ENCODE peak calls at places on chromosomes 4 and X, in ten cellular contexts. One of them, this sample, is unnamed.

GRCh38 chr4:86011117-86011516 is 348.7 kb downstream of the MAPK10 start:
- DNase-seq in Peyer's patch: no peak
- DNase-seq in kidney tubule cell: peak; percentile 52
- DNase-seq in choroid plexus epithelial cell: peak; percentile 96
- DNase-seq in activated CD8-positive, alpha-beta memory T cell treated with anti-CD3 and anti-CD28 coated beads for 1 hour: no peak
- DNase-seq in iris pigment epithelial cell: peak; percentile 96
- DNase-seq in HTR-8/SVneo: no peak
- DNase-seq in HEK293T: no peak
- DNase-seq in progenitor cell of endocrine pancreas: no peak
- DNase-seq in midbrain: no peak
- DNase-seq in this sample: no peak

GRCh38 chr4:72899214-72899613 is 170.3 kb downstream of the COX18 start:
- DNase-seq in progenitor cell of endocrine pancreas: no peak
- DNase-seq in HEK293T: no peak
- DNase-seq in choroid plexus epithelial cell: peak; percentile 17
- DNase-seq in Peyer's patch: no peak
- DNase-seq in iris pigment epithelial cell: no peak
- DNase-seq in kidney tubule cell: no peak
- DNase-seq in activated CD8-positive, alpha-beta memory T cell treated with anti-CD3 and anti-CD28 coated beads for 1 hour: no peak
- DNase-seq in HTR-8/SVneo: no peak
- DNase-seq in midbrain: no peak
- DNase-seq in this sample: no peak

GRCh38 chr4:101169044-101170014 is 178.0 kb downstream of the PPP3CA start:
- DNase-seq in activated CD8-positive, alpha-beta memory T cell treated with anti-CD3 and anti-CD28 coated beads for 1 hour: peak; percentile 9
- DNase-seq in HEK293T: peak; percentile 65
- DNase-seq in HTR-8/SVneo: no peak
- DNase-seq in choroid plexus epithelial cell: peak; percentile 87
- DNase-seq in Peyer's patch: peak; percentile 65
- DNase-seq in progenitor cell of endocrine pancreas: peak; percentile 27
- DNase-seq in midbrain: peak; percentile 72
- DNase-seq in iris pigment epithelial cell: peak; percentile 78
- DNase-seq in kidney tubule cell: peak; percentile 83
- DNase-seq in this sample: no peak

GRCh38 chr4:119300072-119300387 is 21.9 kb downstream of the FABP2 start:
- DNase-seq in progenitor cell of endocrine pancreas: no peak
- DNase-seq in choroid plexus epithelial cell: peak; percentile 71
- DNase-seq in HEK293T: peak; percentile 21
- DNase-seq in activated CD8-positive, alpha-beta memory T cell treated with anti-CD3 and anti-CD28 coated beads for 1 hour: no peak
- DNase-seq in midbrain: no peak
- DNase-seq in Peyer's patch: peak; percentile 42
- DNase-seq in kidney tubule cell: no peak
- DNase-seq in iris pigment epithelial cell: peak; percentile 54
- DNase-seq in HTR-8/SVneo: no peak
- DNase-seq in this sample: no peak

GRCh38 chr4:24363751-24364150 is 220.6 kb downstream of the DHX15 start:
- DNase-seq in midbrain: no peak
- DNase-seq in Peyer's patch: no peak
- DNase-seq in choroid plexus epithelial cell: no peak
- DNase-seq in activated CD8-positive, alpha-beta memory T cell treated with anti-CD3 and anti-CD28 coated beads for 1 hour: no peak
- DNase-seq in kidney tubule cell: no peak
- DNase-seq in progenitor cell of endocrine pancreas: no peak
- DNase-seq in HTR-8/SVneo: no peak
- DNase-seq in iris pigment epithelial cell: no peak
- DNase-seq in HEK293T: no peak
- DNase-seq in this sample: no peak

GRCh38 chrX:115906881-115907280 is 263.7 kb upstream of the AGTR2 start:
- DNase-seq in midbrain: no peak
- DNase-seq in iris pigment epithelial cell: no peak
- DNase-seq in activated CD8-positive, alpha-beta memory T cell treated with anti-CD3 and anti-CD28 coated beads for 1 hour: no peak
- DNase-seq in Peyer's patch: no peak
- DNase-seq in progenitor cell of endocrine pancreas: no peak
- DNase-seq in HTR-8/SVneo: no peak
- DNase-seq in kidney tubule cell: no peak
- DNase-seq in HEK293T: peak; percentile 5
- DNase-seq in choroid plexus epithelial cell: no peak
- DNase-seq in this sample: no peak

GRCh38 chrX:9785944-9786741 is at the start of gene SHROOM2:
- DNase-seq in progenitor cell of endocrine pancreas: peak; percentile 34
- DNase-seq in Peyer's patch: no peak
- DNase-seq in HTR-8/SVneo: no peak
- DNase-seq in kidney tubule cell: peak; percentile 29
- DNase-seq in iris pigment epithelial cell: no peak
- DNase-seq in midbrain: peak; percentile 2
- DNase-seq in choroid plexus epithelial cell: no peak
- DNase-seq in HEK293T: peak; percentile 33
- DNase-seq in activated CD8-positive, alpha-beta memory T cell treated with anti-CD3 and anti-CD28 coated beads for 1 hour: no peak
- DNase-seq in this sample: no peak

GRCh38 chr4:153448003-153448731 is 18.0 kb upstream of the TMEM131L start:
- DNase-seq in kidney tubule cell: no peak
- DNase-seq in activated CD8-positive, alpha-beta memory T cell treated with anti-CD3 and anti-CD28 coated beads for 1 hour: no peak
- DNase-seq in HTR-8/SVneo: no peak
- DNase-seq in iris pigment epithelial cell: peak; percentile 80
- DNase-seq in HEK293T: peak; percentile 31
- DNase-seq in Peyer's patch: no peak
- DNase-seq in progenitor cell of endocrine pancreas: no peak
- DNase-seq in choroid plexus epithelial cell: peak; percentile 82
- DNase-seq in midbrain: no peak
- DNase-seq in this sample: no peak

GRCh38 chr4:103303011-103303410 is 104.9 kb upstream of the CENPE start:
- DNase-seq in kidney tubule cell: peak; percentile 12
- DNase-seq in HTR-8/SVneo: no peak
- DNase-seq in choroid plexus epithelial cell: no peak
- DNase-seq in activated CD8-positive, alpha-beta memory T cell treated with anti-CD3 and anti-CD28 coated beads for 1 hour: no peak
- DNase-seq in progenitor cell of endocrine pancreas: no peak
- DNase-seq in HEK293T: no peak
- DNase-seq in iris pigment epithelial cell: no peak
- DNase-seq in midbrain: no peak
- DNase-seq in Peyer's patch: no peak
- DNase-seq in this sample: no peak

GRCh38 chr4:187770345-187770744 is 225.2 kb upstream of the ZFP42 start:
- DNase-seq in HTR-8/SVneo: no peak
- DNase-seq in HEK293T: no peak
- DNase-seq in Peyer's patch: no peak
- DNase-seq in progenitor cell of endocrine pancreas: no peak
- DNase-seq in midbrain: no peak
- DNase-seq in iris pigment epithelial cell: no peak
- DNase-seq in activated CD8-positive, alpha-beta memory T cell treated with anti-CD3 and anti-CD28 coated beads for 1 hour: no peak
- DNase-seq in choroid plexus epithelial cell: no peak
- DNase-seq in kidney tubule cell: no peak
- DNase-seq in this sample: no peak

GRCh38 chrX:40064055-40064597 is 33.6 kb downstream of the BCOR start:
- DNase-seq in midbrain: no peak
- DNase-seq in iris pigment epithelial cell: no peak
- DNase-seq in progenitor cell of endocrine pancreas: no peak
- DNase-seq in kidney tubule cell: no peak
- DNase-seq in HEK293T: no peak
- DNase-seq in choroid plexus epithelial cell: no peak
- DNase-seq in Peyer's patch: no peak
- DNase-seq in HTR-8/SVneo: no peak
- DNase-seq in activated CD8-positive, alpha-beta memory T cell treated with anti-CD3 and anti-CD28 coated beads for 1 hour: no peak
- DNase-seq in this sample: no peak

GRCh38 chr4:154441982-154442381 is 49.6 kb downstream of the DCHS2 start:
- DNase-seq in Peyer's patch: no peak
- DNase-seq in progenitor cell of endocrine pancreas: no peak
- DNase-seq in HTR-8/SVneo: no peak
- DNase-seq in iris pigment epithelial cell: no peak
- DNase-seq in kidney tubule cell: no peak
- DNase-seq in HEK293T: no peak
- DNase-seq in midbrain: no peak
- DNase-seq in activated CD8-positive, alpha-beta memory T cell treated with anti-CD3 and anti-CD28 coated beads for 1 hour: no peak
- DNase-seq in choroid plexus epithelial cell: no peak
- DNase-seq in this sample: no peak

GRCh38 chrX:144801786-144802185 is 445.5 kb upstream of the SPANXN1 start:
- DNase-seq in kidney tubule cell: no peak
- DNase-seq in progenitor cell of endocrine pancreas: no peak
- DNase-seq in activated CD8-positive, alpha-beta memory T cell treated with anti-CD3 and anti-CD28 coated beads for 1 hour: no peak
- DNase-seq in HTR-8/SVneo: peak; percentile 2
- DNase-seq in choroid plexus epithelial cell: no peak
- DNase-seq in iris pigment epithelial cell: peak; percentile 39
- DNase-seq in midbrain: no peak
- DNase-seq in HEK293T: no peak
- DNase-seq in Peyer's patch: no peak
- DNase-seq in this sample: no peak

GRCh38 chr4:23929248-23929647 is 39.4 kb upstream of the PPARGC1A start:
- DNase-seq in choroid plexus epithelial cell: no peak
- DNase-seq in HEK293T: no peak
- DNase-seq in Peyer's patch: no peak
- DNase-seq in activated CD8-positive, alpha-beta memory T cell treated with anti-CD3 and anti-CD28 coated beads for 1 hour: no peak
- DNase-seq in iris pigment epithelial cell: no peak
- DNase-seq in kidney tubule cell: no peak
- DNase-seq in HTR-8/SVneo: no peak
- DNase-seq in progenitor cell of endocrine pancreas: no peak
- DNase-seq in midbrain: no peak
- DNase-seq in this sample: no peak

GRCh38 chr4:35087216-35087615 is 1157.1 kb downstream of the ARAP2 start:
- DNase-seq in Peyer's patch: no peak
- DNase-seq in midbrain: no peak
- DNase-seq in activated CD8-positive, alpha-beta memory T cell treated with anti-CD3 and anti-CD28 coated beads for 1 hour: no peak
- DNase-seq in HEK293T: no peak
- DNase-seq in iris pigment epithelial cell: no peak
- DNase-seq in choroid plexus epithelial cell: no peak
- DNase-seq in progenitor cell of endocrine pancreas: no peak
- DNase-seq in kidney tubule cell: no peak
- DNase-seq in HTR-8/SVneo: no peak
- DNase-seq in this sample: no peak

GRCh38 chrX:95885074-95885473 is 799.6 kb upstream of the DIAPH2 start:
- DNase-seq in kidney tubule cell: peak; percentile 1
- DNase-seq in Peyer's patch: no peak
- DNase-seq in choroid plexus epithelial cell: peak; percentile 55
- DNase-seq in HEK293T: no peak
- DNase-seq in activated CD8-positive, alpha-beta memory T cell treated with anti-CD3 and anti-CD28 coated beads for 1 hour: no peak
- DNase-seq in iris pigment epithelial cell: peak; percentile 4
- DNase-seq in HTR-8/SVneo: no peak
- DNase-seq in progenitor cell of endocrine pancreas: no peak
- DNase-seq in midbrain: no peak
- DNase-seq in this sample: no peak

GRCh38 chr4:801436-802124 is 24.3 kb downstream of the CPLX1 start:
- DNase-seq in HTR-8/SVneo: no peak
- DNase-seq in choroid plexus epithelial cell: no peak
- DNase-seq in midbrain: no peak
- DNase-seq in iris pigment epithelial cell: no peak
- DNase-seq in activated CD8-positive, alpha-beta memory T cell treated with anti-CD3 and anti-CD28 coated beads for 1 hour: no peak
- DNase-seq in kidney tubule cell: no peak
- DNase-seq in progenitor cell of endocrine pancreas: no peak
- DNase-seq in Peyer's patch: no peak
- DNase-seq in HEK293T: no peak
- DNase-seq in this sample: no peak

GRCh38 chrX:307261-308111 is 11.1 kb downstream of the GTPBP6 start:
- DNase-seq in HTR-8/SVneo: no peak
- DNase-seq in choroid plexus epithelial cell: no peak
- DNase-seq in HEK293T: no peak
- DNase-seq in activated CD8-positive, alpha-beta memory T cell treated with anti-CD3 and anti-CD28 coated beads for 1 hour: no peak
- DNase-seq in iris pigment epithelial cell: no peak
- DNase-seq in midbrain: no peak
- DNase-seq in kidney tubule cell: no peak
- DNase-seq in Peyer's patch: no peak
- DNase-seq in progenitor cell of endocrine pancreas: no peak
- DNase-seq in this sample: no peak

GRCh38 chr4:54661686-54662085 is 3.9 kb downstream of the KIT start:
- DNase-seq in HEK293T: no peak
- DNase-seq in HTR-8/SVneo: peak; percentile 63
- DNase-seq in activated CD8-positive, alpha-beta memory T cell treated with anti-CD3 and anti-CD28 coated beads for 1 hour: no peak
- DNase-seq in kidney tubule cell: peak; percentile 35
- DNase-seq in choroid plexus epithelial cell: peak; percentile 85
- DNase-seq in Peyer's patch: no peak
- DNase-seq in iris pigment epithelial cell: peak; percentile 91
- DNase-seq in midbrain: no peak
- DNase-seq in progenitor cell of endocrine pancreas: no peak
- DNase-seq in this sample: no peak

GRCh38 chr4:1711055-1711905 is 839 bp downstream of the SLBP start:
- DNase-seq in kidney tubule cell: peak; percentile 56
- DNase-seq in iris pigment epithelial cell: peak; percentile 76
- DNase-seq in progenitor cell of endocrine pancreas: no peak
- DNase-seq in Peyer's patch: peak; percentile 59
- DNase-seq in choroid plexus epithelial cell: peak; percentile 76
- DNase-seq in activated CD8-positive, alpha-beta memory T cell treated with anti-CD3 and anti-CD28 coated beads for 1 hour: no peak
- DNase-seq in midbrain: peak; percentile 40
- DNase-seq in HEK293T: peak; percentile 26
- DNase-seq in HTR-8/SVneo: no peak
- DNase-seq in this sample: no peak

GRCh38 chrX:56600141-56600540 is 36.7 kb downstream of the UBQLN2 start:
- DNase-seq in HTR-8/SVneo: no peak
- DNase-seq in choroid plexus epithelial cell: peak; percentile 19
- DNase-seq in HEK293T: no peak
- DNase-seq in kidney tubule cell: no peak
- DNase-seq in iris pigment epithelial cell: peak; percentile 53
- DNase-seq in midbrain: no peak
- DNase-seq in progenitor cell of endocrine pancreas: no peak
- DNase-seq in Peyer's patch: no peak
- DNase-seq in activated CD8-positive, alpha-beta memory T cell treated with anti-CD3 and anti-CD28 coated beads for 1 hour: no peak
- DNase-seq in this sample: no peak

GRCh38 chr4:139144911-139145551 is 32.0 kb downstream of the ELF2 start:
- DNase-seq in HEK293T: no peak
- DNase-seq in Peyer's patch: no peak
- DNase-seq in choroid plexus epithelial cell: no peak
- DNase-seq in activated CD8-positive, alpha-beta memory T cell treated with anti-CD3 and anti-CD28 coated beads for 1 hour: no peak
- DNase-seq in iris pigment epithelial cell: peak; percentile 3
- DNase-seq in midbrain: no peak
- DNase-seq in HTR-8/SVneo: no peak
- DNase-seq in kidney tubule cell: peak; percentile 28
- DNase-seq in progenitor cell of endocrine pancreas: no peak
- DNase-seq in this sample: no peak

GRCh38 chrX:67759018-67759417 is 215.2 kb downstream of the AR start:
- DNase-seq in Peyer's patch: no peak
- DNase-seq in HEK293T: no peak
- DNase-seq in choroid plexus epithelial cell: no peak
- DNase-seq in HTR-8/SVneo: no peak
- DNase-seq in iris pigment epithelial cell: no peak
- DNase-seq in kidney tubule cell: no peak
- DNase-seq in progenitor cell of endocrine pancreas: no peak
- DNase-seq in midbrain: no peak
- DNase-seq in activated CD8-positive, alpha-beta memory T cell treated with anti-CD3 and anti-CD28 coated beads for 1 hour: no peak
- DNase-seq in this sample: no peak

GRCh38 chr4:13089659-13089998 is 394.5 kb downstream of the RAB28 start:
- DNase-seq in iris pigment epithelial cell: no peak
- DNase-seq in Peyer's patch: no peak
- DNase-seq in progenitor cell of endocrine pancreas: no peak
- DNase-seq in HTR-8/SVneo: no peak
- DNase-seq in choroid plexus epithelial cell: no peak
- DNase-seq in kidney tubule cell: no peak
- DNase-seq in HEK293T: no peak
- DNase-seq in midbrain: no peak
- DNase-seq in activated CD8-positive, alpha-beta memory T cell treated with anti-CD3 and anti-CD28 coated beads for 1 hour: no peak
- DNase-seq in this sample: no peak

GRCh38 chrX:129833153-129834004 is 10.3 kb downstream of the ZDHHC9 start:
- DNase-seq in iris pigment epithelial cell: peak; percentile 78
- DNase-seq in kidney tubule cell: peak; percentile 50
- DNase-seq in choroid plexus epithelial cell: peak; percentile 81
- DNase-seq in HEK293T: no peak
- DNase-seq in progenitor cell of endocrine pancreas: no peak
- DNase-seq in HTR-8/SVneo: no peak
- DNase-seq in Peyer's patch: no peak
- DNase-seq in midbrain: peak; percentile 51
- DNase-seq in activated CD8-positive, alpha-beta memory T cell treated with anti-CD3 and anti-CD28 coated beads for 1 hour: no peak
- DNase-seq in this sample: no peak

GRCh38 chr4:147825451-147826287 is 93.8 kb downstream of the ARHGAP10 start:
- DNase-seq in choroid plexus epithelial cell: peak; percentile 73
- DNase-seq in activated CD8-positive, alpha-beta memory T cell treated with anti-CD3 and anti-CD28 coated beads for 1 hour: no peak
- DNase-seq in HEK293T: peak; percentile 15
- DNase-seq in midbrain: no peak
- DNase-seq in HTR-8/SVneo: no peak
- DNase-seq in Peyer's patch: no peak
- DNase-seq in kidney tubule cell: peak; percentile 12
- DNase-seq in progenitor cell of endocrine pancreas: no peak
- DNase-seq in iris pigment epithelial cell: no peak
- DNase-seq in this sample: no peak

GRCh38 chrX:68232206-68232605 is 201.1 kb downstream of the OPHN1 start:
- DNase-seq in progenitor cell of endocrine pancreas: no peak
- DNase-seq in activated CD8-positive, alpha-beta memory T cell treated with anti-CD3 and anti-CD28 coated beads for 1 hour: no peak
- DNase-seq in midbrain: no peak
- DNase-seq in HEK293T: no peak
- DNase-seq in Peyer's patch: no peak
- DNase-seq in choroid plexus epithelial cell: no peak
- DNase-seq in HTR-8/SVneo: no peak
- DNase-seq in iris pigment epithelial cell: no peak
- DNase-seq in kidney tubule cell: no peak
- DNase-seq in this sample: no peak

GRCh38 chr4:147044241-147044640 is 98.6 kb upstream of the TTC29 start:
- DNase-seq in activated CD8-positive, alpha-beta memory T cell treated with anti-CD3 and anti-CD28 coated beads for 1 hour: no peak
- DNase-seq in midbrain: no peak
- DNase-seq in HEK293T: no peak
- DNase-seq in Peyer's patch: no peak
- DNase-seq in choroid plexus epithelial cell: no peak
- DNase-seq in HTR-8/SVneo: no peak
- DNase-seq in progenitor cell of endocrine pancreas: no peak
- DNase-seq in iris pigment epithelial cell: no peak
- DNase-seq in kidney tubule cell: no peak
- DNase-seq in this sample: no peak